ENCODE peak calls at places on chromosome 22, in four cellular contexts. C is breast epithelium, U is stomach, V is sigmoid colon. O is an unnamed sample.
A peak's percentile ranks its signal among the peaks of the same experiment; 100 is the strongest.

GRCh38 chr22:39457047-39457545 is 284 bp downstream of the MGAT3 start:
- DNase-seq in C (no peak), U (no peak), V (no peak), O (no peak)

GRCh38 chr22:40023226-40023925 is 28.6 kb downstream of the FAM83F start:
- DNase-seq in C (no peak), U (no peak), V (no peak), O (no peak)

GRCh38 chr22:38706101-38706884 is 549 bp downstream of the GTPBP1 start:
- DNase-seq in C (peak; percentile 51), U (peak; percentile 60), V (peak; percentile 78), O (peak; percentile 61)

GRCh38 chr22:34878996-34879395 is 187.0 kb upstream of the ISX start:
- DNase-seq in C (no peak), U (no peak), V (no peak), O (no peak)

GRCh38 chr22:48368975-48369525 is 1458.6 kb downstream of the BRD1 start:
- DNase-seq in C (no peak), U (no peak), V (peak; percentile 40), O (no peak)

GRCh38 chr22:37686002-37686982 is at the start of gene NOL12:
- DNase-seq in C (peak; percentile 71), U (peak; percentile 85), V (peak; percentile 92), O (peak; percentile 86)

GRCh38 chr22:24954114-24954463 is 1.6 kb downstream of the KIAA1671 start:
- DNase-seq in C (no peak), U (no peak), V (no peak), O (no peak)

GRCh38 chr22:21754523-21755128 is 19.0 kb upstream of the YPEL1 start:
- DNase-seq in C (no peak), U (peak; percentile 66), V (peak; percentile 68), O (no peak)

GRCh38 chr22:36221799-36222751 is 17.3 kb downstream of the APOL2 start:
- DNase-seq in C (no peak), U (peak; percentile 68), V (no peak), O (peak; percentile 59)

GRCh38 chr22:37848587-37849088 is 581 bp upstream of the EIF3L start:
- DNase-seq in C (no peak), U (no peak), V (no peak), O (no peak)

GRCh38 chr22:44261861-44262595 is 50.7 kb downstream of the SHISAL1 start:
- DNase-seq in C (no peak), U (no peak), V (peak; percentile 62), O (no peak)

GRCh38 chr22:25368271-25368670 is 148.8 kb downstream of the CRYBB2 start:
- DNase-seq in C (no peak), U (peak; percentile 45), V (no peak), O (peak; percentile 76)

GRCh38 chr22:44576311-44577260 is 78.6 kb upstream of the RTL6 start:
- DNase-seq in C (no peak), U (no peak), V (peak; percentile 59), O (no peak)

GRCh38 chr22:38963872-38964271 is 6.5 kb downstream of the APOBEC3A start:
- DNase-seq in C (no peak), U (peak; percentile 74), V (no peak), O (peak; percentile 94)

GRCh38 chr22:30607300-30607930 is 441 bp downstream of the TCN2 start:
- DNase-seq in C (no peak), U (no peak), V (no peak), O (no peak)

GRCh38 chr22:27842994-27843431 is 41.5 kb upstream of the MN1 start:
- DNase-seq in C (no peak), U (no peak), V (peak; percentile 64), O (no peak)

GRCh38 chr22:37746366-37747089 is 49.7 kb downstream of the TRIOBP start:
- DNase-seq in C (no peak), U (no peak), V (no peak), O (no peak)

GRCh38 chr22:38069372-38070249 is 12.4 kb downstream of the PICK1 start:
- DNase-seq in C (no peak), U (no peak), V (peak; percentile 94), O (peak; percentile 29)

GRCh38 chr22:48316876-48317250 is 1510.8 kb downstream of the BRD1 start:
- DNase-seq in C (no peak), U (peak; percentile 16), V (peak; percentile 37), O (no peak)

GRCh38 chr22:40485813-40486610 is 115.6 kb downstream of the SGSM3 start:
- DNase-seq in C (peak; percentile 73), U (no peak), V (no peak), O (no peak)

GRCh38 chr22:22569218-22569617 is 10.2 kb upstream of the PRAME start:
- DNase-seq in C (no peak), U (no peak), V (no peak), O (no peak)

GRCh38 chr22:38040953-38041759 is 16.0 kb upstream of the PICK1 start:
- DNase-seq in C (no peak), U (no peak), V (no peak), O (no peak)

GRCh38 chr22:46078241-46079092 is 71.9 kb upstream of the PPARA start:
- DNase-seq in C (peak; percentile 91), U (peak; percentile 81), V (peak; percentile 91), O (peak; percentile 32)

GRCh38 chr22:32804823-32805585 is 3.5 kb downstream of the TIMP3 start:
- DNase-seq in C (no peak), U (no peak), V (no peak), O (no peak)

GRCh38 chr22:47320560-47320959 is 558.1 kb downstream of the TBC1D22A start:
- DNase-seq in C (no peak), U (no peak), V (no peak), O (no peak)

GRCh38 chr22:29000225-29000556 is 61.4 kb downstream of the C22orf31 start:
- DNase-seq in C (no peak), U (no peak), V (no peak), O (no peak)

GRCh38 chr22:29719894-29720645 is at the start of gene CABP7:
- DNase-seq in C (no peak), U (no peak), V (no peak), O (no peak)

GRCh38 chr22:21858025-21858764 is 9.2 kb downstream of the MAPK1 start:
- DNase-seq in C (no peak), U (no peak), V (no peak), O (no peak)

GRCh38 chr22:45632791-45633515 is 38.7 kb upstream of the ATXN10 start:
- DNase-seq in C (no peak), U (no peak), V (peak; percentile 51), O (no peak)

GRCh38 chr22:29887358-29887757 is 4.4 kb downstream of the MTMR3 start:
- DNase-seq in C (no peak), U (no peak), V (no peak), O (no peak)

GRCh38 chr22:30427871-30428270 is 2.3 kb downstream of the MTFP1 start:
- DNase-seq in C (no peak), U (no peak), V (no peak), O (no peak)

GRCh38 chr22:19533049-19533626 is 8.9 kb upstream of the CLDN5 start:
- DNase-seq in C (no peak), U (no peak), V (no peak), O (no peak)

GRCh38 chr22:47002692-47003091 is 240.2 kb downstream of the TBC1D22A start:
- DNase-seq in C (no peak), U (no peak), V (peak; percentile 34), O (no peak)

GRCh38 chr22:46068176-46068907 is 82.0 kb upstream of the PPARA start:
- DNase-seq in C (no peak), U (no peak), V (no peak), O (no peak)

GRCh38 chr22:35477911-35478582 is 62.6 kb upstream of the RASD2 start:
- DNase-seq in C (no peak), U (no peak), V (peak; percentile 95), O (peak; percentile 72)

GRCh38 chr22:22403306-22403705 is 105.2 kb downstream of the ZNF280B start:
- DNase-seq in C (no peak), U (no peak), V (no peak), O (no peak)

GRCh38 chr22:17120281-17120680 is 879 bp downstream of the TMEM121B start:
- DNase-seq in C (no peak), U (peak; percentile 51), V (no peak), O (peak; percentile 34)
- H3K4me3 ChIP-seq in C (peak overlapping the region; percentile 48), U (peak overlapping the region; percentile 51), V (peak overlapping the region; percentile 56), O (peak overlapping the region; percentile 77)

GRCh38 chr22:50266994-50267393 is 3.2 kb downstream of the MAPK11 start:
- DNase-seq in C (no peak), U (no peak), V (no peak), O (no peak)
- H3K4me1 ChIP-seq in C (peaks cover 12% of the 10 kb centered on the region), U (peaks cover 65% of the 10 kb centered on the region), V (no peaks in the 10 kb centered on the region), O (peaks cover 50% of the 10 kb centered on the region)

DNA sequence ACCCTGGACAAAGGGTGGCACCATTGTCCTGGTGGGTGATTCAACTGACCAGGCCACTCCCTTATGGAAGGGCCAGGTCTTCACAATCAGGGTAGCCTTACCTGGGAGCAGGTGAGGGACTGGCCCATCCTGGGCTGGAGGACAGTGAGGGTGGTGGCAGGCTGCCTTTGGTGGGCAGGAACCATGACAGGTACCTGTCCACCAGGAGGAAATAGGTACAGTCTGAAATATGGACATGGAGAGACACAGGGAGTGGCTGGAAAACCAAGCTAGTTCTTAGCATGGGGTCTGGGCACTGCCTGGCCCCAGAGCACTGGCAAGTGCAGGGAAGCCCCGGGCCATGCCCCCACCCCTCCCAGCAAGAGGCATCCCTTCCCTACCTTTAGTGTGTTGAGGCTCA is 113.8 kb downstream of the MED15 start:
- DNase-seq in C (no peak), U (no peak), V (no peak), O (no peak)
- TF ChIP-seq POLR2A in C (no peak), U (no peak), V (no peak), O (no peak)

DNA sequence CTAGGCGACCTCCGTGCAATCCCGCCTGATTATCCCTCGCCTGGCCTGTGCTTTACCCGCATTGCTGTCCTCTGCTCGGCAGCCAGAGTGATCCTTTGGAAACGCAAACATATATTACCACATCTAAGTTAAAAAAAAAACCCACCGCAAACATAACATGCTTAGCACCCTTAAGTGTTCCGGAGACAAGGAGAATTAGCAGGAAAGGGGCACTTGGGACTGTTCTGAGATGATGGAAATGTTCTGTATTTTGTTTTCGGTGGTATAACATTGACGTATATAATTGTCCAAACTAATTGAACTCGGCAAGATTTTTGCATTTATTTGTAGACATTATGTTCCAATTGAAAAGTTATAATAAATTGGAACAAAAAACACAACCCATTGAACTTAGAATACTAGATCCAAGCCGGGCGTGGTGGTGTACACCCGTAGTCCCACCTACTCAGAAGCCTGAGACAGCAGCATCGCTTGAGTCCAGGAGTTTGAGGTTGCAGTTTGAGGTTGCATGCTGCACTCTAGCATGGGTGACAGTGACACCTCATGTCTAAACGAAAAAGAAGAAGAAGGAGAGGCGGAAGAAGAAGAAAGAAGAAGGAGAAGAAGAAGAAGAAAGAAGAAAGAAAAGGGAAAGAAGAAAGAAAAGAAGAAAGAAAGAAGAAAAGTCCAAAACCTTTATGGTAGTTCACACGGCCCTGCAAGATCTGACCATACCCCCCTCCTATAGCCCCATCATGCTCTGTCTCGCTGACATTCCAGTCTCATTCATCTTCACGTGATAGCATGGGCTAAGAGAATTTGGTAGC is 604 bp upstream of the POLR3H start:
- DNase-seq in C (no peak), U (no peak), V (no peak), O (no peak)
- H3K4me3 ChIP-seq in C (peak overlapping the region; percentile 82), U (peak overlapping the region; percentile 79), V (peak overlapping the region; percentile 82), O (peak overlapping the region; percentile 58)